ENCODE peak calls at places on chromosomes 7 and 10, in ten cellular contexts. One of them, this sample, is unnamed.
A peak's percentile ranks its signal among the peaks of the same experiment; 100 is the strongest.

GRCh38 chr10:87656431-87657072 is 3.1 kb upstream of the PAPSS2 start:
- DNase-seq in neural progenitor cell: peak; percentile 84
- DNase-seq in astrocyte: no peak
- DNase-seq in astrocyte of the spinal cord: peak; percentile 61
- DNase-seq in LNCaP clone FGC: no peak
- DNase-seq in glutamatergic neuron: no peak
- DNase-seq in choroid plexus epithelial cell: peak; percentile 73
- DNase-seq in pancreas: no peak
- DNase-seq in neural crest cell: no peak
- DNase-seq in GM13977: peak; percentile 77
- DNase-seq in this sample: no peak

GRCh38 chr7:55370001-55370400 is 4.9 kb downstream of the LANCL2 start:
- DNase-seq in neural progenitor cell: no peak
- DNase-seq in neural crest cell: no peak
- DNase-seq in astrocyte of the spinal cord: peak; percentile 7
- DNase-seq in choroid plexus epithelial cell: no peak
- DNase-seq in GM13977: no peak
- DNase-seq in LNCaP clone FGC: no peak
- DNase-seq in glutamatergic neuron: no peak
- DNase-seq in pancreas: no peak
- DNase-seq in astrocyte: peak; percentile 27
- DNase-seq in this sample: peak; percentile 64

GRCh38 chr7:128155100-128155763 is 85.8 kb upstream of the LEP start:
- DNase-seq in astrocyte of the spinal cord: no peak
- DNase-seq in neural progenitor cell: peak; percentile 38
- DNase-seq in pancreas: no peak
- DNase-seq in astrocyte: no peak
- DNase-seq in GM13977: no peak
- DNase-seq in choroid plexus epithelial cell: no peak
- DNase-seq in LNCaP clone FGC: no peak
- DNase-seq in neural crest cell: no peak
- DNase-seq in glutamatergic neuron: no peak
- DNase-seq in this sample: no peak

GRCh38 chr7:28565990-28566389 is 153.7 kb downstream of the CREB5 start:
- DNase-seq in neural crest cell: no peak
- DNase-seq in pancreas: no peak
- DNase-seq in astrocyte: no peak
- DNase-seq in glutamatergic neuron: no peak
- DNase-seq in LNCaP clone FGC: no peak
- DNase-seq in neural progenitor cell: no peak
- DNase-seq in astrocyte of the spinal cord: no peak
- DNase-seq in choroid plexus epithelial cell: no peak
- DNase-seq in GM13977: no peak
- DNase-seq in this sample: no peak

GRCh38 chr10:112984756-112985155 is 34.7 kb downstream of the TCF7L2 start:
- DNase-seq in choroid plexus epithelial cell: no peak
- DNase-seq in GM13977: no peak
- DNase-seq in LNCaP clone FGC: no peak
- DNase-seq in neural crest cell: no peak
- DNase-seq in neural progenitor cell: no peak
- DNase-seq in astrocyte: no peak
- DNase-seq in pancreas: no peak
- DNase-seq in astrocyte of the spinal cord: no peak
- DNase-seq in glutamatergic neuron: no peak
- DNase-seq in this sample: no peak

GRCh38 chr10:127041561-127041960 is 136.3 kb downstream of the DOCK1 start:
- DNase-seq in neural crest cell: no peak
- DNase-seq in pancreas: no peak
- DNase-seq in LNCaP clone FGC: no peak
- DNase-seq in glutamatergic neuron: no peak
- DNase-seq in choroid plexus epithelial cell: peak; percentile 86
- DNase-seq in astrocyte of the spinal cord: peak; percentile 65
- DNase-seq in neural progenitor cell: no peak
- DNase-seq in astrocyte: peak; percentile 90
- DNase-seq in GM13977: no peak
- DNase-seq in this sample: peak; percentile 88

GRCh38 chr7:18610331-18610948 is 114.9 kb downstream of the HDAC9 start:
- DNase-seq in choroid plexus epithelial cell: peak; percentile 57
- DNase-seq in LNCaP clone FGC: no peak
- DNase-seq in glutamatergic neuron: no peak
- DNase-seq in pancreas: no peak
- DNase-seq in neural progenitor cell: peak; percentile 64
- DNase-seq in astrocyte of the spinal cord: peak; percentile 19
- DNase-seq in neural crest cell: peak; percentile 36
- DNase-seq in astrocyte: peak; percentile 2
- DNase-seq in GM13977: peak; percentile 6
- DNase-seq in this sample: peak; percentile 7

GRCh38 chr7:19016140-19016539 is 101.3 kb downstream of the TWIST1 start:
- DNase-seq in neural crest cell: no peak
- DNase-seq in choroid plexus epithelial cell: peak; percentile 42
- DNase-seq in GM13977: no peak
- DNase-seq in astrocyte: peak; percentile 82
- DNase-seq in astrocyte of the spinal cord: peak; percentile 38
- DNase-seq in neural progenitor cell: no peak
- DNase-seq in glutamatergic neuron: no peak
- DNase-seq in pancreas: no peak
- DNase-seq in LNCaP clone FGC: no peak
- DNase-seq in this sample: peak; percentile 89

GRCh38 chr10:95268438-95268837 is 22.4 kb downstream of the PDLIM1 start:
- DNase-seq in choroid plexus epithelial cell: peak; percentile 91
- DNase-seq in glutamatergic neuron: no peak
- DNase-seq in LNCaP clone FGC: no peak
- DNase-seq in astrocyte of the spinal cord: peak; percentile 74
- DNase-seq in astrocyte: peak; percentile 87
- DNase-seq in neural progenitor cell: peak; percentile 35
- DNase-seq in GM13977: no peak
- DNase-seq in pancreas: no peak
- DNase-seq in neural crest cell: no peak
- DNase-seq in this sample: no peak

GRCh38 chr7:16055263-16055976 is 365.9 kb downstream of the CRPPA start:
- DNase-seq in LNCaP clone FGC: no peak
- DNase-seq in neural crest cell: no peak
- DNase-seq in glutamatergic neuron: no peak
- DNase-seq in pancreas: no peak
- DNase-seq in choroid plexus epithelial cell: no peak
- DNase-seq in neural progenitor cell: no peak
- DNase-seq in GM13977: no peak
- DNase-seq in astrocyte: no peak
- DNase-seq in astrocyte of the spinal cord: no peak
- DNase-seq in this sample: no peak

GRCh38 chr7:113289140-113289740 is 170.9 kb upstream of the SMIM30 start:
- DNase-seq in neural crest cell: no peak
- DNase-seq in LNCaP clone FGC: peak; percentile 43
- DNase-seq in astrocyte: peak; percentile 18
- DNase-seq in GM13977: peak; percentile 26
- DNase-seq in choroid plexus epithelial cell: peak; percentile 81
- DNase-seq in glutamatergic neuron: no peak
- DNase-seq in pancreas: no peak
- DNase-seq in astrocyte of the spinal cord: peak; percentile 44
- DNase-seq in neural progenitor cell: peak; percentile 66
- DNase-seq in this sample: peak; percentile 70

GRCh38 chr10:99172130-99172738 is 63.4 kb downstream of the HPSE2 start:
- DNase-seq in LNCaP clone FGC: peak; percentile 46
- DNase-seq in neural progenitor cell: peak; percentile 73
- DNase-seq in GM13977: peak; percentile 21
- DNase-seq in choroid plexus epithelial cell: peak; percentile 14
- DNase-seq in astrocyte: no peak
- DNase-seq in astrocyte of the spinal cord: peak; percentile 8
- DNase-seq in neural crest cell: peak; percentile 52
- DNase-seq in pancreas: peak; percentile 13
- DNase-seq in glutamatergic neuron: peak; percentile 52
- DNase-seq in this sample: peak; percentile 61

GRCh38 chr7:2537981-2538851 is 17.1 kb downstream of the BRAT1 start:
- DNase-seq in pancreas: no peak
- DNase-seq in neural crest cell: no peak
- DNase-seq in choroid plexus epithelial cell: no peak
- DNase-seq in neural progenitor cell: peak; percentile 5
- DNase-seq in astrocyte: no peak
- DNase-seq in GM13977: no peak
- DNase-seq in glutamatergic neuron: peak; percentile 47
- DNase-seq in astrocyte of the spinal cord: no peak
- DNase-seq in LNCaP clone FGC: no peak
- DNase-seq in this sample: no peak

DNA sequence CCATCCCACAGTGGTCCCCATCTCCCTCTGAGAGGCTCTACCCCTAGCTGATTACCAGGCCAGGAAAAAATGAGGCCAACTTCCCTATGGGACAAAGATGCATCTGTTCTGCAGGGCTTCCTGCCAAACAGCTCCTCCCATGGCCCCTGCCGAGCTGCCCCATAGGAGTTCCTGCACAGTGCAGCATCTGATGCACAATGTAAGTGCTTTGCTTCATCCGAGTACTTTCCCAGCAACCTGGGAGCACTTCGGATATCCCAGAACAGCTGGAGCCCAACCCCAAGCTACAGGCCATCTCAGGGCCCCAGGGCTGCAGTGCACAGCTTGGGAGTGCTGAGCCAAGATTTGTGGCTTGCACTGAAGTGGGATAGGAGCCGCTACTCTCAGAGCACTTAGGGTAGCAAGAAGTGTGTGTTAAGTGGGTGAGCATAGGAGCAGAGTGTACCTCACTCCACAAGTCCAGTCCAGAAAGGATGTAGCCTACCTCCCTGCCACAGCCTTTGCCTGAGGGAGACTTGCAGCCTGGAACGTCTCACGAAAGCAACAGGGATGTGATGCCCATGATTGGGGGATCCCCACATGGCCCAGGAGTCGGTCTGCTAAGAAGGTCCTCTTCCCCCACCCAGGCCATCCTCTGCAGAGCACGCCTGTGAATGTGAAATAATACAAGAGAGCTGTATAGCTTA is 209.6 kb upstream of the VWC2 start:
- DNase-seq in neural crest cell: no peak
- DNase-seq in glutamatergic neuron: peak; percentile 18
- DNase-seq in choroid plexus epithelial cell: no peak
- DNase-seq in astrocyte of the spinal cord: no peak
- DNase-seq in GM13977: no peak
- DNase-seq in astrocyte: no peak
- DNase-seq in pancreas: no peak
- DNase-seq in neural progenitor cell: no peak
- DNase-seq in LNCaP clone FGC: no peak
- DNase-seq in this sample: no peak
- TF ChIP-seq CTCF in neural crest cell: no peak
- TF ChIP-seq CTCF in glutamatergic neuron: no peak
- TF ChIP-seq CTCF in choroid plexus epithelial cell: no peak
- TF ChIP-seq CTCF in astrocyte of the spinal cord: no peak
- TF ChIP-seq CTCF in GM13977: no peak
- TF ChIP-seq CTCF in astrocyte: no peak
- TF ChIP-seq CTCF in pancreas: no peak
- TF ChIP-seq CTCF in neural progenitor cell: no peak
- TF ChIP-seq CTCF in LNCaP clone FGC: no peak
- TF ChIP-seq CTCF in this sample: no peak

DNA sequence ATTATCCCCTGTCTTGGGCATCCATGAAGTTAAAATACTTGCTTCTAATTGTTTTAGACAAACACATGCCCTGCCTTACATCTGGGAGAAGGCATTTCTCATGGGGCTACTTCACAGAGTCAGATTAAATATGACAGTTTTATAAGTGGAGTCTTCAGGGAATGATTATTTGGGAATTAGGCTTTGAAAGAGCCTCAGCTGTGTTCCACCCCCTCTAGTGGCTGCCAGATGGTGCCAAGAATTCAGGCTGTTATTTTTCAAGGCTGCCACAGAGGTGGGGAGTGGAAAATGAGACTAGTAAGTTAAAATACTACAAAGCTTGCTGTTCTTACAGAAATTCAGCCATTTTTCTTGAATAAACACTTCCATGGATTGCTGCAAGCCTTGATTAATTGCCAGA is 45.8 kb upstream of the DNAH11 start:
- DNase-seq in neural progenitor cell: no peak
- DNase-seq in glutamatergic neuron: no peak
- DNase-seq in astrocyte of the spinal cord: peak; percentile 7
- DNase-seq in astrocyte: no peak
- DNase-seq in GM13977: no peak
- DNase-seq in pancreas: no peak
- DNase-seq in LNCaP clone FGC: no peak
- DNase-seq in neural crest cell: no peak
- DNase-seq in choroid plexus epithelial cell: peak; percentile 74
- DNase-seq in this sample: peak; percentile 2
- TF ChIP-seq CTCF in neural progenitor cell: peak; percentile 30
- TF ChIP-seq CTCF in glutamatergic neuron: no peak
- TF ChIP-seq CTCF in astrocyte of the spinal cord: peak; percentile 41
- TF ChIP-seq CTCF in astrocyte: peak; percentile 11
- TF ChIP-seq CTCF in GM13977: no peak
- TF ChIP-seq CTCF in pancreas: no peak
- TF ChIP-seq CTCF in LNCaP clone FGC: no peak
- TF ChIP-seq CTCF in neural crest cell: peak; percentile 20
- TF ChIP-seq CTCF in choroid plexus epithelial cell: peak; percentile 91
- TF ChIP-seq CTCF in this sample: peak; percentile 70

GRCh38 chr7:42389697-42390096 is 152.7 kb upstream of the GLI3 start:
- DNase-seq in glutamatergic neuron: no peak
- DNase-seq in astrocyte of the spinal cord: no peak
- DNase-seq in GM13977: no peak
- DNase-seq in choroid plexus epithelial cell: no peak
- DNase-seq in neural progenitor cell: no peak
- DNase-seq in neural crest cell: no peak
- DNase-seq in astrocyte: no peak
- DNase-seq in pancreas: no peak
- DNase-seq in LNCaP clone FGC: no peak
- DNase-seq in this sample: no peak

GRCh38 chr7:42380411-42380810 is 143.4 kb upstream of the GLI3 start:
- DNase-seq in glutamatergic neuron: no peak
- DNase-seq in choroid plexus epithelial cell: peak; percentile 21
- DNase-seq in astrocyte of the spinal cord: peak; percentile 34
- DNase-seq in astrocyte: peak; percentile 17
- DNase-seq in LNCaP clone FGC: no peak
- DNase-seq in pancreas: no peak
- DNase-seq in neural crest cell: no peak
- DNase-seq in neural progenitor cell: no peak
- DNase-seq in GM13977: no peak
- DNase-seq in this sample: no peak

DNA sequence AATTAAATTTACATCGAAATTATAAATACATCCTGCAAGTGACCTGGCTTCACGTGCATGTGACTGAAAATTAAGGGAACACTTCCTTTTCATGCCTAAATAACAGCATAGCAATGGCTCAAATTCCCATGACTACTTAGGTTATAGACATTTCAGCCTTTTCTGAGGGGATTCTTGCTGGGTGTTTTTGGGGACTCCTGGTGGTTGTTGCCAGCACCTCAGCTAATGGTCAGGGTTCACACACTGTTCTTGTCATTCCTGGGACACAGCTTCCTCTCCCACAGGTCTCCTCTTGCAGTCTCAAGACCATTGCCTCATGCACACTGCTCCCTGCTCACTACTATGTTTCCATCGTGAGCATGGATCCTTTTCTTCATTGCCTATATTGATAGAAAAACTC is 148.9 kb upstream of the GLI3 start:
- DNase-seq in neural progenitor cell: no peak
- DNase-seq in LNCaP clone FGC: no peak
- DNase-seq in astrocyte: no peak
- DNase-seq in pancreas: no peak
- DNase-seq in choroid plexus epithelial cell: no peak
- DNase-seq in astrocyte of the spinal cord: no peak
- DNase-seq in glutamatergic neuron: no peak
- DNase-seq in neural crest cell: no peak
- DNase-seq in GM13977: no peak
- DNase-seq in this sample: no peak
- TF ChIP-seq CTCF in neural progenitor cell: peak; percentile 25
- TF ChIP-seq CTCF in LNCaP clone FGC: no peak
- TF ChIP-seq CTCF in astrocyte: peak; percentile 8
- TF ChIP-seq CTCF in pancreas: no peak
- TF ChIP-seq CTCF in choroid plexus epithelial cell: peak; percentile 29
- TF ChIP-seq CTCF in astrocyte of the spinal cord: peak; percentile 34
- TF ChIP-seq CTCF in glutamatergic neuron: no peak
- TF ChIP-seq CTCF in neural crest cell: no peak
- TF ChIP-seq CTCF in GM13977: no peak
- TF ChIP-seq CTCF in this sample: peak; percentile 43

GRCh38 chr7:79282051-79282694 is 171.3 kb downstream of the MAGI2 start:
- DNase-seq in choroid plexus epithelial cell: peak; percentile 94
- DNase-seq in neural progenitor cell: peak; percentile 25
- DNase-seq in GM13977: no peak
- DNase-seq in astrocyte: peak; percentile 59
- DNase-seq in neural crest cell: no peak
- DNase-seq in glutamatergic neuron: no peak
- DNase-seq in astrocyte of the spinal cord: peak; percentile 76
- DNase-seq in LNCaP clone FGC: no peak
- DNase-seq in pancreas: no peak
- DNase-seq in this sample: peak; percentile 84
- TF ChIP-seq CTCF in choroid plexus epithelial cell: peak; percentile 71
- TF ChIP-seq CTCF in neural progenitor cell: peak; percentile 48
- TF ChIP-seq CTCF in GM13977: no peak
- TF ChIP-seq CTCF in astrocyte: peak; percentile 46
- TF ChIP-seq CTCF in neural crest cell: peak; percentile 60
- TF ChIP-seq CTCF in glutamatergic neuron: peak; percentile 34
- TF ChIP-seq CTCF in astrocyte of the spinal cord: peak; percentile 56
- TF ChIP-seq CTCF in LNCaP clone FGC: peak; percentile 41
- TF ChIP-seq CTCF in pancreas: no peak
- TF ChIP-seq CTCF in this sample: peak; percentile 79